ENCODE peak calls at places on chromosomes 13 and 19, in ten cellular contexts. Y is Peyer's patch, H is ovary, S is breast epithelium, N is esophagus squamous epithelium, L is body of pancreas, P is HCT116, V is stomach, Q is IMR-90, X is endothelial cell of umbilical vein. A is an unnamed sample.

GRCh38 chr13:102580552-102581169 is 16.1 kb upstream of the TPP2 start:
- DNase-seq in Y (no peak), H (no peak), S (no peak), N (no peak), L (peak), P (peak), V (no peak), Q (peak), X (peak), A (no peak)

GRCh38 chr19:45245334-45245787 is at the start of gene EXOC3L2:
- DNase-seq in Y (no peak), H (no peak), S (no peak), N (no peak), L (no peak), P (no peak), V (no peak), Q (no peak), X (no peak), A (no peak)

GRCh38 chr19:34411216-34411615 is 7.0 kb downstream of the PDCD2L start:
- DNase-seq in Y (no peak), H (no peak), S (no peak), N (no peak), L (no peak), P (no peak), V (no peak), Q (no peak), X (no peak), A (peak)

GRCh38 chr19:56098731-56099577 is 22.1 kb downstream of the ZNF787 start:
- DNase-seq in Y (no peak), H (no peak), S (no peak), N (no peak), L (no peak), P (no peak), V (no peak), Q (no peak), X (no peak), A (no peak)

GRCh38 chr13:41179593-41180250 is 14.6 kb downstream of the KBTBD7 start:
- DNase-seq in Y (no peak), H (no peak), S (no peak), N (no peak), L (no peak), P (no peak), V (no peak), Q (peak), X (no peak), A (no peak)

GRCh38 chr13:109155301-109155761 is 525.9 kb downstream of the MYO16 start:
- DNase-seq in Y (no peak), H (no peak), S (no peak), N (no peak), L (no peak), P (peak), V (no peak), Q (peak), X (peak), A (no peak)

GRCh38 chr19:50147462-50148423 is 15.3 kb downstream of the IZUMO2 start:
- DNase-seq in Y (peak), H (peak), S (peak), N (no peak), L (peak), P (peak), V (peak), Q (peak), X (peak), A (peak)

GRCh38 chr13:108214511-108215383 is 589 bp downstream of the LIG4 start:
- DNase-seq in Y (peak), H (no peak), S (no peak), N (peak), L (peak), P (no peak), V (no peak), Q (no peak), X (no peak), A (no peak)

GRCh38 chr19:48842744-48843162 is 6.5 kb upstream of the HSD17B14 start:
- DNase-seq in Y (peak), H (peak), S (no peak), N (no peak), L (peak), P (peak), V (no peak), Q (peak), X (peak), A (peak)

GRCh38 chr19:16051254-16052025 is 24.9 kb upstream of the TPM4 start:
- DNase-seq in Y (no peak), H (no peak), S (no peak), N (no peak), L (no peak), P (peak), V (no peak), Q (no peak), X (peak), A (peak)

GRCh38 chr13:34207334-34207733 is 389.4 kb downstream of the RFC3 start:
- DNase-seq in Y (no peak), H (no peak), S (no peak), N (no peak), L (peak), P (no peak), V (no peak), Q (peak), X (peak), A (no peak)

GRCh38 chr19:7570761-7571160 is 24.9 kb upstream of the CAMSAP3 start:
- DNase-seq in Y (no peak), H (no peak), S (no peak), N (no peak), L (no peak), P (no peak), V (no peak), Q (no peak), X (no peak), A (no peak)

GRCh38 chr13:42328672-42329071 is 56.7 kb downstream of the AKAP11 start:
- DNase-seq in Y (no peak), H (no peak), S (no peak), N (no peak), L (no peak), P (no peak), V (no peak), Q (no peak), X (no peak), A (no peak)

GRCh38 chr19:30799854-30800755 is 427.9 kb downstream of the ZNF536 start:
- DNase-seq in Y (no peak), H (peak), S (no peak), N (no peak), L (peak), P (no peak), V (peak), Q (no peak), X (no peak), A (peak)

GRCh38 chr19:7564866-7565265 is 29.3 kb downstream of the PNPLA6 start:
- DNase-seq in Y (no peak), H (no peak), S (no peak), N (no peak), L (no peak), P (no peak), V (no peak), Q (no peak), X (no peak), A (no peak)

GRCh38 chr13:110158201-110158600 is 148.8 kb downstream of the COL4A1 start:
- DNase-seq in Y (no peak), H (no peak), S (no peak), N (no peak), L (no peak), P (no peak), V (no peak), Q (no peak), X (no peak), A (no peak)

GRCh38 chr13:28000567-28000966 is 12.1 kb upstream of the URAD start:
- DNase-seq in Y (no peak), H (no peak), S (no peak), N (no peak), L (no peak), P (no peak), V (no peak), Q (no peak), X (no peak), A (no peak)

GRCh38 chr13:75151081-75151643 is 330.8 kb downstream of the TBC1D4 start:
- DNase-seq in Y (no peak), H (no peak), S (no peak), N (no peak), L (no peak), P (no peak), V (no peak), Q (peak), X (no peak), A (no peak)

GRCh38 chr19:42122691-42123607 is 9.3 kb downstream of the POU2F2 start:
- DNase-seq in Y (no peak), H (no peak), S (no peak), N (no peak), L (no peak), P (no peak), V (no peak), Q (no peak), X (no peak), A (no peak)

GRCh38 chr19:13885826-13886365 is 9.0 kb downstream of the NANOS3 start:
- DNase-seq in Y (no peak), H (no peak), S (no peak), N (no peak), L (no peak), P (no peak), V (no peak), Q (no peak), X (no peak), A (no peak)

GRCh38 chr13:111881700-111882099 is 185.2 kb upstream of the SOX1 start:
- DNase-seq in Y (peak), H (no peak), S (no peak), N (no peak), L (no peak), P (no peak), V (no peak), Q (no peak), X (no peak), A (no peak)

GRCh38 chr13:106524108-106524507 is 11.4 kb downstream of the EFNB2 start:
- DNase-seq in Y (no peak), H (no peak), S (no peak), N (no peak), L (no peak), P (no peak), V (no peak), Q (no peak), X (no peak), A (no peak)

GRCh38 chr13:35858665-35859064 is 272.5 kb downstream of the DCLK1 start:
- DNase-seq in Y (no peak), H (no peak), S (no peak), N (no peak), L (no peak), P (no peak), V (no peak), Q (no peak), X (no peak), A (no peak)

GRCh38 chr19:1833540-1833939 is 14.7 kb downstream of the REXO1 start:
- DNase-seq in Y (no peak), H (peak), S (no peak), N (no peak), L (peak), P (no peak), V (no peak), Q (no peak), X (no peak), A (no peak)
- TF ChIP-seq POLR2A in Y (no peak), H (no peak), S (no peak), N (no peak), L (no peak), P (no peak), V (no peak), Q (no peak), X (no peak), A (no peak)

GRCh38 chr13:77323858-77324257 is 3.0 kb downstream of the MYCBP2 start:
- DNase-seq in Y (no peak), H (no peak), S (no peak), N (no peak), L (no peak), P (no peak), V (no peak), Q (no peak), X (no peak), A (no peak)
- H3K4me3 ChIP-seq in Y (no peak), H (no peak), S (no peak), N (peak), L (no peak), P (no peak), V (no peak), Q (no peak), X (no peak), A (no peak)

GRCh38 chr13:77026255-77026782 is 640 bp downstream of the FBXL3 start:
- DNase-seq in Y (peak), H (peak), S (peak), N (peak), L (peak), P (peak), V (peak), Q (peak), X (peak), A (peak)
- TF ChIP-seq POLR2A in Y (peak), H (no peak), S (no peak), N (no peak), L (no peak), P (no peak), V (no peak), Q (no peak), X (no peak), A (no peak)

GRCh38 chr13:24682353-24682752 is 2.1 kb downstream of the ATP12A start:
- DNase-seq in Y (no peak), H (no peak), S (no peak), N (no peak), L (no peak), P (no peak), V (no peak), Q (no peak), X (no peak), A (no peak)
- H3K4me3 ChIP-seq in Y (no peak), H (no peak), S (no peak), N (no peak), L (no peak), P (no peak), V (no peak), Q (no peak), X (no peak), A (no peak)

GRCh38 chr19:5514001-5514400 is 53.8 kb downstream of the TINCR start:
- DNase-seq in Y (no peak), H (no peak), S (no peak), N (no peak), L (no peak), P (no peak), V (no peak), Q (no peak), X (no peak), A (no peak)
- TF ChIP-seq POLR2A in Y (no peak), H (no peak), S (no peak), N (no peak), L (no peak), P (no peak), V (no peak), Q (no peak), X (no peak), A (no peak)

DNA sequence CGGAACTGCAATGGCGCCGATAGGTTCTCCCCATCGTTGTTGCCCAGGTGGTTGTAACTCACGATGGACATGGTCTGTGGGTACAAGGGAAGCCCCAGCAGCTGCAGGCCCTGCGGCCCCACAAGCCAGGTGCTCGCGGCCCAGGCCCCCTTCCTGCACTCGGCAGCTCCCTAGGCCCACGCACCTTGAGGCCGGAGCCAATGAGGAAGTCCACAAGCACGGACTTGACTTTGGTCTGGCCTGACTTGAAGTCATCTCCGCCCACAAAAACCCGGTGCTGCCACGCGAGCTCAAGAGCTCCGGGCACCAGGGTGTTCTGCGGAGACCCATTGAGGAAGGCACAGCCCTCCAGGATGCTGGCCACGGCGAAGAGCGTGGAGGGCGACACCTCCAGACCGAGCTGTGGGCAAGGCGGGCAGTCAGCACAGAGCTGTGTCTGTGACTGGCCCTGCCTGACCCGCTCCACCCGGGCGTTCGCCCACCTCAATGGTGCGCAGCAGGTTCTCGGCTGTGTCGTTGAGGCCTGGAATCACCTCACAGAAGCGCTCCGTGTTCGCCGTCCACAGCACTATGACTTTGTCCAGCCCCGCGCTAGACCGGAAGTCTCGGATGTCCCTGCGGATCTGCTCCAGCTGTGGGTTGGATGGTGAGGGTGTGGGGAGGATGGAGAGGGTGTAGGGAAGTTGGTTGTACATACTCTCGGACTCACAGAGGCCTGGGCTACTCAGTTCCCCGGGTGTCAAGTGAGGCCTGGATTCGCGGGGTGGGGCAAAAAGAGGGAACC is 1.9 kb downstream of the ISYNA1 start:
- DNase-seq in Y (no peak), H (peak), S (no peak), N (no peak), L (no peak), P (no peak), V (no peak), Q (no peak), X (no peak), A (no peak)
- H3K4me3 ChIP-seq in Y (no peak), H (no peak), S (no peak), N (no peak), L (no peak), P (peak), V (no peak), Q (no peak), X (no peak), A (no peak)

DNA sequence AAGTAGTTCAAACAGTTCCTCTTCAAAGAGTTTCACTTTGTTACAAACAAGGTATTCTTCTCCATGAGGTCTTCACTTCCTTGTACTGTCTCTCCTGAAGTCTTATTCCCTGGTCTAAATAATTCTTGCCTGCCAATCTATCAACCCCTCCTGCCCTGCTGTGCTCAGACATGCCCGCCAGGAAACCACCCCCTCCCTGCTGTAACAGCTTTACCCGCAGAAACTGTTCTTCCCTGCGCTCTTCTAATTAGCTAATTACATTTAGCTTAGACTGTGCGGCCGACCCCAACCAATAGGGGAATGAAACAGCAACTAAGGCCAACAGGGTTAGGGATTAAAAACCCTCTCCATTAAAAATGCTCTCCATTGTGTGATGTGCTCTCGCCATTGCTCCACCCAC is 46.7 kb downstream of the ZNF846 start:
- DNase-seq in Y (no peak), H (no peak), S (no peak), N (no peak), L (no peak), P (no peak), V (no peak), Q (no peak), X (no peak), A (no peak)
- TF ChIP-seq POLR2A in Y (no peak), H (no peak), S (no peak), N (no peak), L (no peak), P (no peak), V (no peak), Q (no peak), X (no peak), A (no peak)

DNA sequence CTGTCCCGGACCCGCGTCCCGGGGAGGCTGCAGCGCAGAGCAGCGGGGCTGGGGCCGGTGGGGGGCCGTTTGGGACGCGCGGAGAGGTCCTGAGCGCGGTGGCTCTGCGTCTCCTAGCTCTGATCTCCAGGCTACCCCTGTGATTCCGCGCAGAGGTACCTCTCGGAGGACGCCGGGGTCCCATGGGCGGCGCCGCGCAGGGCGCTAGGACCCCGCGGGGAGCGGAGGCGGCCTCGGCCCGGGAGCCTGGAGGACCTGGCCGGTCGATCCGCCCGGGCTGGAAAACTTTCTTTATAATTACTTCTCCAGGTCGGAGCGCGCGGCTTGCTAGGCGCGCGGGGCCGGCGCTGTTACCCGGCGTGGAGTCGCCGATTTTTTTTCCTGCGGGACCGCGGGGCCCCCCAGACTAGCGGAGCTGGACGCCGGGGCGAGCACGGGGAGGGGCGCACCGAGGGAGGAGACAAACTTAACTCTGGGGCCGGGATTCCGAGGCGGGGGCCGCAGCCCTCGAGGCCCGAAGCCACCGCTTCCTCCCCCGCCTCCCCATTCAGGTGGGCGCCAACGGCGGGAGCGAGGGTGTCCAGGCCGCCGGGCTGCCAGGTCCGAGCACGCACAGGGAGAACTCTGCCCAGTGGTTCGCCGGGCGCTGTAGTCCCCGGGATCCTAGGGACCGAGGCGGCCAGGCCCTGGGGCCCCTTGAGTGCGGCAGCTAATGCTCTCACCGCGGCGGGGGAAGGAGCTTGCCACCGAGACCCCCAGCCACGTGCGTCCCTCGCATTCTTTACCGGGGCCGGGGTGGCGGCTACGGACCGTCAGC is 848 bp upstream of the CEBPA start:
- DNase-seq in Y (no peak), H (peak), S (peak), N (no peak), L (peak), P (no peak), V (peak), Q (peak), X (peak), A (no peak)
- H3K4me3 ChIP-seq in Y (peak), H (peak), S (peak), N (peak), L (peak), P (peak), V (peak), Q (peak), X (peak), A (peak)